ENCODE peak calls at places on chromosomes 4 and X, in seven cellular contexts. O, P, U, W, G, A and F are unnamed samples.

GRCh38 chrX:9494806-9495205 is 29.9 kb downstream of the TBL1X start:
- DNase-seq in A (no peak), P (no peak), W (peak), U (no peak), O (no peak), G (peak), F (no peak)

GRCh38 chrX:106912864-106913263 is 7.3 kb upstream of the CLDN2 start:
- DNase-seq in W (no peak), G (peak), U (peak), P (no peak), A (no peak), O (no peak), F (no peak)

GRCh38 chr4:98110214-98110613 is 33.1 kb downstream of the STPG2 start:
- DNase-seq in O (no peak), W (no peak), A (no peak), P (no peak), U (no peak), G (no peak), F (no peak)

GRCh38 chr4:140856692-140857091 is 100.5 kb upstream of the TBC1D9 start:
- DNase-seq in O (no peak), U (peak), W (no peak), P (no peak), A (no peak), G (peak), F (no peak)

GRCh38 chrX:13087322-13088154 is 43.1 kb upstream of the FAM9C start:
- DNase-seq in P (no peak), A (no peak), O (peak), G (no peak), W (no peak), U (peak), F (peak)

GRCh38 chrX:21748235-21748634 is 9.7 kb downstream of the SMPX start:
- DNase-seq in O (no peak), P (no peak), A (no peak), W (no peak), G (no peak), U (no peak), F (no peak)

GRCh38 chr4:110087116-110087708 is 111.2 kb downstream of the ELOVL6 start:
- DNase-seq in W (peak), O (no peak), G (peak), P (peak), U (peak), A (peak), F (peak)

GRCh38 chr4:2042207-2042946 is 16.8 kb upstream of the NAT8L start:
- DNase-seq in O (peak), P (peak), A (no peak), G (peak), U (no peak), W (no peak), F (no peak)

GRCh38 chrX:68693481-68694410 is 46.3 kb downstream of the STARD8 start:
- DNase-seq in U (peak), O (peak), W (no peak), A (no peak), G (peak), P (peak), F (peak)

GRCh38 chr4:6538586-6538985 is 36.4 kb upstream of the MAN2B2 start:
- DNase-seq in O (no peak), G (no peak), W (no peak), U (no peak), P (no peak), A (peak), F (no peak)